ENCODE peak calls at places on chromosome 18, in seven cellular contexts. V, W, Z, P, O, N and R are unnamed samples.

GRCh38 chr18:80108122-80108536 is 933 bp upstream of the ADNP2 start:
- DNase-seq in P (no peak), Z (no peak), W (no peak), N (peak), O (no peak), V (peak), R (no peak)

GRCh38 chr18:21904856-21905255 is 164.3 kb downstream of the MIB1 start:
- DNase-seq in V (peak), N (peak), Z (no peak), W (no peak), P (no peak), O (peak), R (no peak)

GRCh38 chr18:7329036-7329435 is 98.1 kb downstream of the LRRC30 start:
- DNase-seq in Z (no peak), V (no peak), O (no peak), N (no peak), P (no peak), W (no peak), R (no peak)

GRCh38 chr18:52136532-52136931 is 203.5 kb upstream of the DCC start:
- DNase-seq in W (no peak), N (no peak), O (no peak), Z (no peak), P (no peak), V (no peak), R (no peak)

GRCh38 chr18:26342646-26343045 is 116.4 kb downstream of the TAF4B start:
- DNase-seq in N (no peak), Z (no peak), W (no peak), P (no peak), O (no peak), V (no peak), R (no peak)

GRCh38 chr18:25097119-25098114 is 254.5 kb downstream of the ZNF521 start:
- DNase-seq in O (no peak), N (no peak), W (no peak), Z (no peak), V (no peak), P (no peak), R (no peak)

GRCh38 chr18:51279367-51279984 is 82.0 kb upstream of the MEX3C start:
- DNase-seq in O (no peak), Z (no peak), V (no peak), P (no peak), N (peak), W (no peak), R (no peak)

GRCh38 chr18:13530879-13531387 is 195.4 kb downstream of the FAM210A start:
- DNase-seq in N (peak), W (peak), Z (peak), P (no peak), V (no peak), O (peak), R (peak)

GRCh38 chr18:78724214-78724834 is 255.3 kb upstream of the SALL3 start:
- DNase-seq in O (no peak), P (no peak), W (no peak), N (no peak), Z (peak), V (no peak), R (no peak)

GRCh38 chr18:25456284-25456683 is 104.3 kb upstream of the ZNF521 start:
- DNase-seq in O (no peak), V (no peak), W (no peak), P (no peak), N (no peak), Z (no peak), R (no peak)

GRCh38 chr18:47930086-47930843 is at the start of gene SMAD2:
- DNase-seq in N (peak), P (peak), O (peak), Z (peak), V (peak), W (peak), R (peak)

GRCh38 chr18:47931707-47932103 is 1.2 kb upstream of the SMAD2 start:
- DNase-seq in V (peak), W (peak), N (peak), Z (peak), O (peak), P (no peak), R (no peak)

GRCh38 chr18:47929681-47930085 is 776 bp downstream of the SMAD2 start:
- DNase-seq in W (no peak), V (no peak), Z (no peak), O (no peak), N (peak), P (no peak), R (no peak)

GRCh38 chr18:47932170-47932569 is 1.7 kb upstream of the SMAD2 start:
- DNase-seq in P (no peak), Z (no peak), V (no peak), O (no peak), N (no peak), W (no peak), R (no peak)

GRCh38 chr18:47930844-47931706 is 616 bp upstream of the SMAD2 start:
- DNase-seq in N (peak), P (peak), O (peak), Z (peak), V (peak), W (peak), R (peak)
- TF ChIP-seq POLR2A in N (peak), P (peak), O (peak), Z (no peak), V (peak), W (peak), R (no peak)

DNA sequence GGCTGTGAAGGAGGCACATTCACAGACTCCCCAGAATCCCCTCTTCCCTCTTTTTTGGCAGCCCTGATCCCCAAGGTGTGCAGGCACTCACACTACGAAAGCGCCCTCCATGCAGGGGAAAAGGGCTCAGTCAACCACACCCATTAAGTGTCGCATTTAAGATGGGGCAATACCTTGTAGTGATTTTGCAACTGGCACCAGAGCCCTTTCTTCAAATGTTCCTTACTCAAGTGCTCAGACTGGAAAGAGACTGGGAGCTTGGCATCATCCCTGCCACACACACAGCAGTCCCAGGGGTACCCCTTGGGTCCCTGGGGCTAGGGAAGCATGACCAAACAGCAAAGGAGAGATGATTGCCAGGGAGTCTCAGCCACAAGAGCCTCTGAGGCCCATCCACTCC is 190.1 kb downstream of the HAUS1 start:
- DNase-seq in O (no peak), W (no peak), N (no peak), Z (no peak), V (no peak), P (no peak), R (no peak)
- TF ChIP-seq POLR2A in O (no peak), W (no peak), N (no peak), Z (no peak), V (no peak), P (no peak), R (no peak)

GRCh38 chr18:10864722-10865121 is 284.6 kb downstream of the PIEZO2 start:
- DNase-seq in Z (no peak), P (no peak), O (no peak), V (no peak), N (no peak), W (no peak), R (no peak)
- TF ChIP-seq POLR2A in Z (no peak), P (no peak), O (no peak), V (no peak), N (no peak), W (no peak), R (no peak)

GRCh38 chr18:3652380-3653262 is 202.6 kb downstream of the TGIF1 start:
- DNase-seq in Z (peak), N (peak), V (peak), O (peak), W (no peak), P (no peak), R (peak)
- TF ChIP-seq POLR2A in Z (no peak), N (peak), V (no peak), O (no peak), W (no peak), P (no peak), R (no peak)

GRCh38 chr18:59907172-59907571 is 7.4 kb downstream of the PMAIP1 start:
- DNase-seq in Z (no peak), N (no peak), V (no peak), P (no peak), O (no peak), W (no peak), R (no peak)

GRCh38 chr18:59907660-59908059 is 7.9 kb downstream of the PMAIP1 start:
- DNase-seq in P (no peak), O (no peak), W (no peak), N (no peak), Z (no peak), V (no peak), R (no peak)

GRCh38 chr18:59904051-59904601 is 4.3 kb downstream of the PMAIP1 start:
- DNase-seq in V (no peak), N (no peak), Z (no peak), P (no peak), O (no peak), W (no peak), R (no peak)

GRCh38 chr18:59906203-59906602 is 6.4 kb downstream of the PMAIP1 start:
- DNase-seq in Z (no peak), O (no peak), N (no peak), P (no peak), V (no peak), W (no peak), R (no peak)

DNA sequence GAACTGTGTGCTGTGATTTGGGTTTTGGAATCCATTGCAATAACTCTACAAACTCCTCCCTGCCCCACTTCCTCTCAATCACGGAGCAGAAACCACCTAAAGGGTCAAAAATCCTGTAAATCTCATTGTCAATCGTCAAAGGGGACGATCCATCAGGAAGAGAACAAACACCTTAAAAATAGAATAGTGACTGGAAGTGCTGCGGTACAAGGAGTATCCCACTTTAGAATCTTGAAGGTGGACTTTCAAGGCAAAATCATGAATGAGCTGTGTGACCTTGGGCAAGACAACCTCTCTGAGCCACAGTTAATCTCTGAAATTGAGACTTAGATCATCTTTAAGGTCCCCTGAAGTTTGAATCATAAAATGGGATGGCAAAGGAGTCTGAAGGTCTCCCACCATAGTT is 5.9 kb downstream of the PMAIP1 start:
- DNase-seq in P (no peak), N (no peak), O (no peak), W (no peak), Z (no peak), V (no peak), R (no peak)
- TF ChIP-seq POLR2A in P (no peak), N (no peak), O (no peak), W (no peak), Z (no peak), V (no peak), R (no peak)

GRCh38 chr18:59918320-59918755 is 18.5 kb downstream of the PMAIP1 start:
- DNase-seq in P (no peak), W (peak), V (no peak), Z (peak), N (peak), O (no peak), R (peak)
- TF ChIP-seq POLR2A in P (no peak), W (no peak), V (no peak), Z (no peak), N (no peak), O (no peak), R (no peak)

GRCh38 chr18:48951448-48952286 is 902 bp upstream of the SMAD7 start:
- DNase-seq in V (peak), N (peak), O (peak), P (peak), W (peak), Z (peak), R (no peak)
- TF ChIP-seq POLR2A in V (peak), N (peak), O (peak), P (no peak), W (peak), Z (no peak), R (no peak)

GRCh38 chr18:58755304-58756010 is 84.2 kb downstream of the MALT1 start:
- DNase-seq in O (no peak), N (no peak), Z (no peak), P (no peak), W (peak), V (no peak), R (no peak)
- TF ChIP-seq POLR2A in O (no peak), N (no peak), Z (no peak), P (no peak), W (no peak), V (no peak), R (no peak)